ENCODE peak calls at places on chromosome 11, in seven cellular contexts. W is stomach, I is esophagus squamous epithelium, H is transverse colon, C is vagina, T is heart left ventricle, V is IMR-90. O is an unnamed sample.

GRCh38 chr11:9138612-9139579 is 47.5 kb upstream of the SCUBE2 start:
- DNase-seq in W (peak; percentile 54), I (no peak), H (peak; percentile 17), C (no peak), T (no peak), V (peak; percentile 95), O (no peak)

GRCh38 chr11:115580927-115581680 is 76.9 kb upstream of the CADM1 start:
- DNase-seq in W (peak; percentile 51), I (no peak), H (peak; percentile 35), C (no peak), T (peak; percentile 33), V (no peak), O (no peak)

GRCh38 chr11:123690490-123690889 is 36.1 kb upstream of the SCN3B start:
- DNase-seq in W (no peak), I (no peak), H (no peak), C (no peak), T (no peak), V (peak; percentile 63), O (no peak)

GRCh38 chr11:121881806-121882205 is 234.2 kb downstream of the BLID start:
- DNase-seq in W (no peak), I (no peak), H (no peak), C (no peak), T (no peak), V (peak; percentile 91), O (no peak)

GRCh38 chr11:8698917-8699441 is 16.4 kb downstream of the RPL27A start:
- DNase-seq in W (no peak), I (no peak), H (no peak), C (no peak), T (no peak), V (no peak), O (no peak)

GRCh38 chr11:40337118-40337517 is 1122.3 kb downstream of the LRRC4C start:
- DNase-seq in W (no peak), I (no peak), H (no peak), C (no peak), T (no peak), V (peak; percentile 67), O (no peak)

GRCh38 chr11:4697583-4697982 is at the start of gene OR51E2:
- DNase-seq in W (no peak), I (no peak), H (peak; percentile 19), C (no peak), T (no peak), V (peak; percentile 78), O (no peak)

GRCh38 chr11:59556115-59556882 is 45.0 kb downstream of the OR4D9 start:
- DNase-seq in W (no peak), I (no peak), H (no peak), C (no peak), T (peak; percentile 46), V (peak; percentile 93), O (no peak)

GRCh38 chr11:119103793-119104192 is 2.1 kb upstream of the DPAGT1 start:
- DNase-seq in W (no peak), I (no peak), H (no peak), C (no peak), T (no peak), V (no peak), O (no peak)

GRCh38 chr11:93905384-93905783 is 55.0 kb upstream of the VSTM5 start:
- DNase-seq in W (no peak), I (no peak), H (no peak), C (no peak), T (no peak), V (peak; percentile 68), O (no peak)

GRCh38 chr11:56705784-56706396 is 7.0 kb downstream of the OR9G1 start:
- DNase-seq in W (no peak), I (no peak), H (no peak), C (no peak), T (no peak), V (no peak), O (no peak)

GRCh38 chr11:42800041-42800440 is 511.8 kb upstream of the API5 start:
- DNase-seq in W (no peak), I (no peak), H (no peak), C (no peak), T (no peak), V (no peak), O (no peak)

GRCh38 chr11:75406338-75406777 is 7.0 kb downstream of the RPS3 start:
- DNase-seq in W (no peak), I (no peak), H (no peak), C (no peak), T (no peak), V (peak; percentile 87), O (no peak)

GRCh38 chr11:118232659-118233058 is 7.8 kb upstream of the JAML start:
- DNase-seq in W (no peak), I (no peak), H (no peak), C (no peak), T (no peak), V (no peak), O (no peak)

GRCh38 chr11:38791346-38791961 is 2193.4 kb upstream of the RAG2 start:
- DNase-seq in W (no peak), I (no peak), H (no peak), C (no peak), T (no peak), V (peak; percentile 58), O (no peak)

GRCh38 chr11:36478700-36479329 is 31.3 kb downstream of the TRAF6 start:
- DNase-seq in W (no peak), I (no peak), H (peak; percentile 30), C (no peak), T (no peak), V (peak; percentile 59), O (no peak)

GRCh38 chr11:105244157-105244820 is 104.7 kb upstream of the CARD18 start:
- DNase-seq in W (no peak), I (no peak), H (no peak), C (no peak), T (peak; percentile 51), V (peak; percentile 98), O (peak; percentile 43)

GRCh38 chr11:7665473-7666291 is 7.6 kb downstream of the CYB5R2 start:
- DNase-seq in W (peak; percentile 93), I (peak; percentile 23), H (peak; percentile 89), C (no peak), T (peak; percentile 72), V (peak; percentile 44), O (peak; percentile 77)
- TF ChIP-seq POLR2A in W (no peak), I (no peak), H (no peak), C (no peak), T (no peak), V (no peak), O (no peak)

GRCh38 chr11:111631034-111631665 is 28.9 kb downstream of the SIK2 start:
- DNase-seq in W (no peak), I (no peak), H (no peak), C (no peak), T (no peak), V (peak; percentile 32), O (no peak)
- H3K36me3 ChIP-seq in W (no peaks in the 10 kb centered on the region), I (peaks cover 12% of the 10 kb centered on the region), H (no peaks in the 10 kb centered on the region), C (no peaks in the 10 kb centered on the region), T (no peaks in the 10 kb centered on the region), V (peaks cover 2% of the 10 kb centered on the region), O (no peaks in the 10 kb centered on the region)

GRCh38 chr11:68842427-68843051 is 823 bp upstream of the CPT1A start:
- DNase-seq in W (no peak), I (no peak), H (no peak), C (no peak), T (no peak), V (no peak), O (no peak)
- H3K4me3 ChIP-seq in W (peak overlapping the region; percentile 70), I (peak overlapping the region; percentile 91), H (peak overlapping the region; percentile 91), C (peak overlapping the region; percentile 69), T (peak overlapping the region; percentile 91), V (peak overlapping the region; percentile 88), O (peak overlapping the region; percentile 80)

GRCh38 chr11:1761110-1761856 is 2.4 kb downstream of the CTSD start:
- DNase-seq in W (no peak), I (no peak), H (no peak), C (no peak), T (no peak), V (no peak), O (peak; percentile 33)

GRCh38 chr11:1763336-1763795 is 361 bp downstream of the CTSD start:
- DNase-seq in W (no peak), I (no peak), H (no peak), C (no peak), T (no peak), V (no peak), O (peak; percentile 41)

GRCh38 chr11:1761857-1762536 is 1.7 kb downstream of the CTSD start:
- DNase-seq in W (no peak), I (no peak), H (no peak), C (no peak), T (peak; percentile 23), V (no peak), O (peak; percentile 42)

GRCh38 chr11:1763796-1764661 is at the start of gene CTSD:
- DNase-seq in W (peak; percentile 94), I (no peak), H (peak; percentile 93), C (no peak), T (peak; percentile 95), V (peak; percentile 69), O (peak; percentile 85)

DNA sequence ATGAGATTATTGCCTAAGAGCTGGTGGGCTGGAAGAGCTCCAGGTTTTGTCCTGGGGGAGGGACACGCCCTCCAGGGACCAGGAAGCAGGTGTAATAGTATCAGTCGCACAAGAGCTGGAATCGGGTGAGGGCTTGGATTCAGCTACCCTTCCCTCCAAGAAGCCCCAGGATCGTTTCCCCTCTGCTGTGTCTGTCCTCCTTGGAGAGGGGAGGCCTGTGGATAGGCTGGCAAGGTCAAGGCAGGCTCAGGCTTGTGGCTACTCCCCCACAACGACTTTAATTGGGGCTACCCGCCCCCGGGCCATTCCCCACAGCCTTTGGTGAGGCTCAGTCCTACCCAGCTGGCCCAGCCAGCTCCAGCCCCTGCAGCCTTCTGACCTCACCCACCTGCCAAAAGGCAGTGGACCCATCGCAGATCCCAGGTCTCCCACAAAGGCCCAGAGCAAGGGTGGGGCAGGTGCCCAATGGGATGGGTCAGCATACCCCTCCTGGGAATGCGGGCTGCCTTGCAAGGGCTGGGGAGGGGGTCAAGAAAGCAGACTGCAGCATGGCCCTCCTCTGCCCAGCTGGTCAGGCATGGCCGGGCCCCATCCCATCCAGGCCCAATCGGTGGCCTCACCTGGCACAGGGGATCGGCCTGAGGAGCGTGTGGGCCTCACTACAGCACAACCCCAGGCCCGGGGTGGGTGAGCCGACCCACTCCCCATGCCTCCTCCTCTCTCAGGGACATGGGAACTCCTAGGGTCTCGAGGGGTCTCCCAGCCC is 1.0 kb downstream of the CTSD start:
- DNase-seq in W (peak; percentile 93), I (no peak), H (peak; percentile 91), C (no peak), T (peak; percentile 81), V (no peak), O (peak; percentile 94)
- TF ChIP-seq POLR2A in W (no peak), I (peak; percentile 76), H (peak; percentile 97), C (no peak), T (peak; percentile 36), V (no peak), O (peak; percentile 90)

GRCh38 chr11:72235351-72236057 is 8.5 kb downstream of the PHOX2A start:
- DNase-seq in W (no peak), I (no peak), H (no peak), C (no peak), T (no peak), V (no peak), O (no peak)

GRCh38 chr11:72236774-72237111 is 7.2 kb downstream of the PHOX2A start:
- DNase-seq in W (no peak), I (no peak), H (no peak), C (no peak), T (no peak), V (no peak), O (no peak)

GRCh38 chr11:72234920-72235319 is 9.1 kb downstream of the PHOX2A start:
- DNase-seq in W (no peak), I (no peak), H (no peak), C (no peak), T (no peak), V (no peak), O (no peak)

GRCh38 chr11:72237112-72237931 is 6.7 kb downstream of the PHOX2A start:
- DNase-seq in W (no peak), I (no peak), H (no peak), C (no peak), T (no peak), V (no peak), O (peak; percentile 12)

GRCh38 chr11:72236083-72236697 is 7.8 kb downstream of the PHOX2A start:
- DNase-seq in W (no peak), I (no peak), H (no peak), C (no peak), T (no peak), V (peak; percentile 50), O (no peak)
- H3K36me3 ChIP-seq in W (peaks cover 70% of the 10 kb centered on the region), I (peaks cover 74% of the 10 kb centered on the region), H (peaks cover 44% of the 10 kb centered on the region), C (no peaks in the 10 kb centered on the region), T (no peaks in the 10 kb centered on the region), V (peaks cover 65% of the 10 kb centered on the region), O (no peaks in the 10 kb centered on the region)

O was measured in gastrocnemius medialis.